ENCODE peak calls at places on chromosomes 5 and 9, in eight cellular contexts. K is tibial nerve; J is uterus; X is body of pancreas; T is H9; O is left ventricle myocardium inferior; D is effector memory CD4-positive, alpha-beta T cell; Y is suprapubic skin. A is an unnamed sample.
A peak's percentile ranks its signal among the peaks of the same experiment; 100 is the strongest.

GRCh38 chr5:37412515-37412914 is 33.4 kb downstream of the WDR70 start:
- DNase-seq in K (no peak), J (no peak), X (no peak), T (no peak), O (no peak), D (no peak), Y (no peak), A (no peak)

GRCh38 chr5:166302189-166302588 is 1989.3 kb upstream of the WWC1 start:
- DNase-seq in K (no peak), J (no peak), X (no peak), T (no peak), O (no peak), D (no peak), Y (no peak), A (no peak)

GRCh38 chr9:89519393-89519805 is 21.5 kb upstream of the SEMA4D start:
- DNase-seq in K (no peak), J (no peak), X (peak; percentile 82), T (no peak), O (no peak), D (no peak), Y (no peak), A (no peak)

GRCh38 chr5:92353107-92354030 is 970.3 kb upstream of the ARRDC3 start:
- DNase-seq in K (no peak), J (no peak), X (no peak), T (no peak), O (no peak), D (no peak), Y (no peak), A (no peak)

GRCh38 chr5:74422671-74423070 is 217.9 kb downstream of the ENC1 start:
- DNase-seq in K (no peak), J (no peak), X (no peak), T (no peak), O (no peak), D (no peak), Y (no peak), A (no peak)

GRCh38 chr5:133945561-133945960 is 22.9 kb downstream of the C5orf15 start:
- DNase-seq in K (no peak), J (no peak), X (no peak), T (no peak), O (no peak), D (no peak), Y (no peak), A (no peak)

GRCh38 chr5:138745268-138745667 is 8.0 kb upstream of the CTNNA1 start:
- DNase-seq in K (no peak), J (no peak), X (no peak), T (no peak), O (no peak), D (no peak), Y (no peak), A (no peak)

GRCh38 chr9:77013186-77013931 is 6.1 kb upstream of the FOXB2 start:
- DNase-seq in K (no peak), J (no peak), X (no peak), T (no peak), O (no peak), D (no peak), Y (no peak), A (no peak)

GRCh38 chr5:56233230-56233629 is at the start of gene ANKRD55:
- DNase-seq in K (no peak), J (no peak), X (no peak), T (no peak), O (no peak), D (no peak), Y (no peak), A (no peak)

GRCh38 chr5:153618857-153619256 is 128.4 kb downstream of the GRIA1 start:
- DNase-seq in K (no peak), J (no peak), X (no peak), T (no peak), O (no peak), D (no peak), Y (no peak), A (no peak)

GRCh38 chr9:109117856-109118801 is 1.6 kb downstream of the TMEM245 start:
- DNase-seq in K (no peak), J (peak; percentile 36), X (peak; percentile 48), T (no peak), O (no peak), D (peak; percentile 11), Y (no peak), A (peak; percentile 45)

GRCh38 chr9:120892748-120893584 is 16.0 kb upstream of the PHF19 start:
- DNase-seq in K (no peak), J (no peak), X (no peak), T (no peak), O (no peak), D (peak; percentile 47), Y (no peak), A (no peak)

GRCh38 chr5:61342066-61342465 is 10.0 kb downstream of the ZSWIM6 start:
- DNase-seq in K (no peak), J (no peak), X (no peak), T (no peak), O (no peak), D (no peak), Y (no peak), A (no peak)

GRCh38 chr9:98555851-98556465 is 152.8 kb downstream of the GABBR2 start:
- DNase-seq in K (no peak), J (no peak), X (no peak), T (no peak), O (no peak), D (no peak), Y (no peak), A (no peak)

GRCh38 chr9:2600307-2600706 is 21.3 kb upstream of the VLDLR start:
- DNase-seq in K (no peak), J (no peak), X (no peak), T (no peak), O (no peak), D (no peak), Y (no peak), A (no peak)

GRCh38 chr9:115373000-115373709 is 255.2 kb upstream of the TNC start:
- DNase-seq in K (no peak), J (no peak), X (no peak), T (no peak), O (no peak), D (no peak), Y (no peak), A (no peak)

DNA sequence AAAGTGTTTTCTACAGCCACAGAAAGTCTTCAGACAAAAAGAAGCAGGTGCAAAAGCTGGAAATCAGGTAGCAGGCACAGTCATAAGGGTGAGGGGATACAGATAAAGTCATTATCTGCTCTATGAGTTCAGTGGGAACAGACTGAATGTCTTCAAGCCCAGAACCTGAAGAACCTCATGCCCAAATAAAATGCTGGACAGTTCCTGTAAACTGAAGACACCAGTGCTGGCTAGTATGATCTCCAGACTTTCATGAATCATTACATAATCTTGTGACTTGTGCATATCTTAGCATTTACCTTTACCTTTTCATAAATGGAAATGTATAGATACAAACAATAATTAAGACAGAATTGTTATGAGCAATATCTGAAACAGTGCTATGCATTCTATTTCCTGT is 728.7 kb downstream of the DNAH5 start:
- DNase-seq in K (no peak), J (no peak), X (no peak), T (no peak), O (no peak), D (no peak), Y (no peak), A (no peak)
- H3K9me3 ChIP-seq in K (no peaks in the 10 kb centered on the region), J (no peaks in the 10 kb centered on the region), X (no peaks in the 10 kb centered on the region), T (no peaks in the 10 kb centered on the region), O (peaks cover 4% of the 10 kb centered on the region), D (no peaks in the 10 kb centered on the region), Y (no peaks in the 10 kb centered on the region), A (no peaks in the 10 kb centered on the region)

GRCh38 chr5:1279443-1280151 is 15.3 kb downstream of the TERT start:
- DNase-seq in K (no peak), J (no peak), X (no peak), T (no peak), O (peak; percentile 9), D (no peak), Y (peak; percentile 77), A (no peak)

GRCh38 chr5:1277331-1277730 is 17.5 kb downstream of the TERT start:
- DNase-seq in K (no peak), J (no peak), X (no peak), T (no peak), O (no peak), D (no peak), Y (no peak), A (no peak)

GRCh38 chr5:1277781-1278180 is 17.1 kb downstream of the TERT start:
- DNase-seq in K (no peak), J (no peak), X (no peak), T (no peak), O (no peak), D (no peak), Y (no peak), A (no peak)

GRCh38 chr5:1278216-1278615 is 16.7 kb downstream of the TERT start:
- DNase-seq in K (no peak), J (no peak), X (no peak), T (no peak), O (no peak), D (no peak), Y (no peak), A (no peak)

GRCh38 chr5:1278656-1279442 is 16.0 kb downstream of the TERT start:
- DNase-seq in K (no peak), J (no peak), X (no peak), T (no peak), O (peak; percentile 8), D (no peak), Y (no peak), A (peak; percentile 34)
- H3K9me3 ChIP-seq in K (no peaks in the 10 kb centered on the region), J (no peaks in the 10 kb centered on the region), X (no peaks in the 10 kb centered on the region), T (no peaks in the 10 kb centered on the region), O (peaks cover 8% of the 10 kb centered on the region), D (no peaks in the 10 kb centered on the region), Y (no peaks in the 10 kb centered on the region), A (no peaks in the 10 kb centered on the region)

DNA sequence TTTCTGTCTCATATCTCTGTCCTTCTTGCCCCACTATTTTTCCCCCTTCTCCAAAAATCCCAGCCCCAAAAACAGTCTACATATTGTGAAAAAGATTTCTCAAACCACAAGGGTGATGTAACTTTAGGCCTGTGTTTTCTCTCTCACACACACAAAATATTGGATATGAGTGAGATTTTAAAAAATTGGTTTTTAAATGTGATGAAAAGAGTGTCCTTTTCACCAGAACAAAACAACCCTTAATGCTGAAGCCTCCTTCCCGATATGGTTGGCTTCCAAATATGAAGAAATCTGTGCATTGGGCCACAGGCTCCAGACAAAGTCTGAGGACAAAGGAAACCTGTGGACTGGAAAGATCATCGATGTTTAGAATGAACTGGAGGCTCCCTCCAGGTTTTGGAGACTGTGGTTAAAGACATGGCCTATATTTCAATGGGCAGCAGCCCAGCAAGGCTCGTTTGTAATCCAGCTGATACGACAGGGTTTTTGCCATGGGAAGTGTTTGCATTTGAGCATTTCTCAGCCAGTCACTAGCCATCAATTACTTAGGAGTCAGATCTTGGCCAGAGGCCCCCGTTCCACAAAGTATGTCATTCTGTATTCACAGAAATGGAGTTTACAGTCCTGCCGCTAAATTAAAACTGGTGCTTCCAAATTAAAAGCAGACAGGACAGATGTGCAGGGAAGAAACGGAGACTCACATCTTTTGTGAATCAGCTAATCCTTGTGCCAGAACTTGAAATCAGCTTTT is 546.3 kb downstream of the EBF1 start:
- DNase-seq in K (peak; percentile 28), J (peak; percentile 56), X (peak; percentile 27), T (no peak), O (peak; percentile 29), D (no peak), Y (no peak), A (no peak)
- H3K9me3 ChIP-seq in K (no peaks in the 10 kb centered on the region), J (no peaks in the 10 kb centered on the region), X (no peaks in the 10 kb centered on the region), T (no peaks in the 10 kb centered on the region), O (peaks cover 9% of the 10 kb centered on the region), D (no peaks in the 10 kb centered on the region), Y (no peaks in the 10 kb centered on the region), A (no peaks in the 10 kb centered on the region)

DNA sequence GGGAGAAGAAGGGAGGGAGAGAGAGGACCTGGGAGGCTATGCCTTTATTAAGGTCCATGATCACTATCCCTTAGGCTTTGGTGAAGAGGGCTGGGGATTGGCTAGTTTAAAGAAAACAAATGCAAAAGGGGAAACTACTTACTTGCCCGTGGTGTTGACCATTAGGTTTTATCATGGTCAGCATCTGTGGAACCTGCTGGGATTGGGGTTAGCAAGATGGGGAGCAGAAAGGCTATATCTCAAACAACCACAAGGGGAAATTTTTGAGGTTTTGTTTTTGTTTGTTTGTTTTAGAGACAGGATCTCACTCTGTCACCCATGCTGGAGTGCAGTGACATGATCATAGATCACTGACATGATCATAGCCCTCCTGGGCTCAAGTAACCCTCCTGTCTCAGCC is 9.0 kb upstream of the RAD23B start:
- DNase-seq in K (no peak), J (no peak), X (no peak), T (no peak), O (no peak), D (no peak), Y (no peak), A (no peak)
- H3K9me3 ChIP-seq in K (no peaks in the 10 kb centered on the region), J (no peaks in the 10 kb centered on the region), X (no peaks in the 10 kb centered on the region), T (no peaks in the 10 kb centered on the region), O (no peaks in the 10 kb centered on the region), D (no peaks in the 10 kb centered on the region), Y (no peaks in the 10 kb centered on the region), A (no peaks in the 10 kb centered on the region)

A was measured in right lobe of liver.